ENCODE peak calls at places on chromosomes 3 and 15, in seven cellular contexts. M is CD8-positive, alpha-beta T cell; H is HFF-Myc; S is tibial artery; E is foreskin keratinocyte; J is activated CD8-positive, alpha-beta memory T cell treated with anti-CD3 and anti-CD28 coated beads for 48 hours; L is progenitor cell of endocrine pancreas. O is an unnamed sample.

GRCh38 chr3:142962520-142963265 is 781 bp downstream of the PAQR9 start:
- DNase-seq in L (no peak), M (no peak), J (no peak), E (no peak), S (no peak), H (no peak), O (no peak)

GRCh38 chr15:101013769-101014223 is 94.6 kb downstream of the LRRK1 start:
- DNase-seq in M (no peak), L (no peak), E (no peak), S (no peak), H (no peak), J (no peak), O (peak)

GRCh38 chr15:99619712-99620111 is 53.9 kb downstream of the MEF2A start:
- DNase-seq in L (no peak), J (no peak), E (no peak), M (no peak), S (no peak), H (no peak), O (no peak)

GRCh38 chr3:72517804-72518442 is 330.3 kb downstream of the SHQ1 start:
- DNase-seq in J (no peak), M (no peak), S (no peak), H (no peak), L (no peak), E (no peak), O (no peak)

GRCh38 chr3:126161309-126161708 is 19.1 kb downstream of the ALDH1L1 start:
- DNase-seq in H (no peak), L (no peak), S (no peak), M (no peak), E (no peak), J (no peak), O (no peak)

GRCh38 chr3:122258757-122259371 is 66.2 kb upstream of the CSTA start:
- DNase-seq in S (peak), H (peak), J (no peak), M (no peak), E (peak), L (peak), O (no peak)

GRCh38 chr3:178181784-178182183 is 354.5 kb upstream of the KCNMB2 start:
- DNase-seq in E (no peak), L (no peak), J (no peak), M (no peak), H (no peak), S (no peak), O (no peak)

GRCh38 chr3:16257304-16257703 is 7.4 kb downstream of the DPH3 start:
- DNase-seq in E (no peak), M (no peak), L (no peak), S (no peak), J (no peak), H (no peak), O (no peak)

GRCh38 chr3:99843590-99844260 is 26.1 kb downstream of the CMSS1 start:
- DNase-seq in S (no peak), E (no peak), L (no peak), M (no peak), J (no peak), H (no peak), O (no peak)

GRCh38 chr3:170363471-170363994 is 6.0 kb downstream of the SKIL start:
- DNase-seq in H (no peak), L (no peak), S (no peak), M (no peak), E (no peak), J (no peak), O (no peak)

GRCh38 chr3:98329392-98330124 is 24.1 kb upstream of the OR5K4 start:
- DNase-seq in M (peak), L (no peak), S (no peak), J (no peak), H (peak), E (peak), O (no peak)

GRCh38 chr15:45812200-45812599 is 177.4 kb downstream of the SQOR start:
- DNase-seq in J (no peak), M (no peak), E (no peak), H (no peak), L (no peak), S (no peak), O (no peak)

O was measured in sigmoid colon.